ENCODE peak calls at places on chromosomes 13 and 19, in five cellular contexts. W is breast epithelium, F is endothelial cell of umbilical vein, K is transverse colon, Y is SK-N-MC. E is an unnamed sample.

GRCh38 chr19:47542030-47542475 is 27.2 kb upstream of the NAPA start:
- DNase-seq in W (no peak), F (no peak), Y (no peak), K (peak), E (no peak)

GRCh38 chr19:11064831-11065303 is 24.4 kb upstream of the LDLR start:
- DNase-seq in W (no peak), K (no peak), F (no peak), Y (no peak), E (no peak)

GRCh38 chr19:36775768-36776167 is 3.2 kb upstream of the ZNF850 start:
- DNase-seq in W (peak), F (peak), K (no peak), Y (no peak), E (no peak)

GRCh38 chr13:22311734-22312404 is 641.0 kb downstream of the FGF9 start:
- DNase-seq in F (no peak), K (no peak), Y (no peak), W (no peak), E (no peak)

GRCh38 chr19:2477141-2477710 is 1.3 kb downstream of the GADD45B start:
- DNase-seq in W (peak), F (no peak), K (peak), Y (no peak), E (no peak)

GRCh38 chr13:27783111-27783510 is 9.2 kb upstream of the GSX1 start:
- DNase-seq in Y (no peak), W (no peak), K (no peak), F (peak), E (no peak)

GRCh38 chr13:52162279-52163101 is 3.1 kb upstream of the NEK3 start:
- DNase-seq in W (no peak), F (peak), K (no peak), Y (no peak), E (no peak)

GRCh38 chr13:110412132-110412912 is 105.2 kb downstream of the COL4A2 start:
- DNase-seq in F (peak), Y (no peak), K (peak), W (peak), E (peak)

GRCh38 chr13:100735494-100735893 is 60.9 kb upstream of the TMTC4 start:
- DNase-seq in F (no peak), W (no peak), Y (no peak), K (no peak), E (no peak)

GRCh38 chr19:10285393-10285792 is 1.4 kb upstream of the ICAM4 start:
- DNase-seq in K (no peak), W (no peak), F (no peak), Y (no peak), E (no peak)

GRCh38 chr19:39424934-39425333 is 10.8 kb downstream of the RPS16 start:
- DNase-seq in W (no peak), Y (no peak), K (no peak), F (no peak), E (no peak)

GRCh38 chr19:38055655-38056521 is 148.9 kb downstream of the SIPA1L3 start:
- DNase-seq in F (no peak), K (no peak), W (no peak), Y (no peak), E (no peak)

GRCh38 chr19:19602136-19602712 is 16.3 kb downstream of the PBX4 start:
- DNase-seq in W (no peak), K (no peak), F (no peak), Y (no peak), E (no peak)

GRCh38 chr19:29612801-29613595 is 6.9 kb downstream of the POP4 start:
- DNase-seq in K (no peak), F (no peak), Y (no peak), W (no peak), E (no peak)

GRCh38 chr19:45405435-45406164 is 731 bp upstream of the PPP1R13L start:
- DNase-seq in Y (no peak), W (peak), K (peak), F (peak), E (peak)

GRCh38 chr13:97810152-97810551 is 143.3 kb upstream of the IPO5 start:
- DNase-seq in W (no peak), F (peak), K (no peak), Y (no peak), E (no peak)

GRCh38 chr19:52258426-52258825 is 11.0 kb upstream of the ZNF766 start:
- DNase-seq in F (no peak), K (no peak), W (no peak), Y (no peak), E (no peak)

GRCh38 chr19:7699422-7700127 is 2.4 kb downstream of the FCER2 start:
- DNase-seq in Y (no peak), W (no peak), F (no peak), K (no peak), E (no peak)
- TF ChIP-seq POLR2AphosphoS5 in Y (no peak), W (no peak), F (no peak), K (no peak), E (no peak)

DNA sequence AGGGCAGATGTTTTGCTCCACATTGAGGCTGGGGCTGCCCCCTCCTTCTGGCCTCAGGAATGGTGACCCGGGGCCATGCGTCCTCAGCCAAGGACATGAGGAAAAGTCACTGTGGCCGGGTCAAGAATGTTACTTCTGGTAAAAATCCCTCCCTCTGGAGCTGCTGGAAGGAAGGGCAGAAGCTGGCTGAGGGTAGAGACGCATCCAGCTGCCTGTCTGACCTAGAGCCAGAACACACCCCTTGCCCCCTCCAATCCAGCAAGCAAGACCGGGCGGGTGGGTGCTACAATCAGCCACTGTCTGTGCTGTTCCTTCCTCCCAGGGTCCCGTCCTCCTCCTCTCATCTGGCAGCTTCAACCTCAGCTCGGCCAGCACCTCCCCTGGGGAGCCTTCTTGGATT is 59.0 kb downstream of the PTPRS start:
- DNase-seq in F (no peak), K (peak), Y (no peak), W (no peak), E (peak)
- TF ChIP-seq POLR2AphosphoS5 in F (no peak), K (no peak), Y (no peak), W (peak), E (no peak)

GRCh38 chr13:75902166-75903104 is 266.3 kb downstream of the LMO7 start:
- DNase-seq in W (no peak), K (no peak), F (no peak), Y (no peak), E (no peak)

GRCh38 chr13:75901509-75901908 is 265.4 kb downstream of the LMO7 start:
- DNase-seq in K (no peak), Y (no peak), F (no peak), W (no peak), E (no peak)

GRCh38 chr13:75906315-75906714 is 270.2 kb downstream of the LMO7 start:
- DNase-seq in W (no peak), F (no peak), K (no peak), Y (no peak), E (no peak)

GRCh38 chr13:75907044-75907443 is 270.9 kb downstream of the LMO7 start:
- DNase-seq in Y (no peak), F (no peak), K (no peak), W (no peak), E (no peak)

DNA sequence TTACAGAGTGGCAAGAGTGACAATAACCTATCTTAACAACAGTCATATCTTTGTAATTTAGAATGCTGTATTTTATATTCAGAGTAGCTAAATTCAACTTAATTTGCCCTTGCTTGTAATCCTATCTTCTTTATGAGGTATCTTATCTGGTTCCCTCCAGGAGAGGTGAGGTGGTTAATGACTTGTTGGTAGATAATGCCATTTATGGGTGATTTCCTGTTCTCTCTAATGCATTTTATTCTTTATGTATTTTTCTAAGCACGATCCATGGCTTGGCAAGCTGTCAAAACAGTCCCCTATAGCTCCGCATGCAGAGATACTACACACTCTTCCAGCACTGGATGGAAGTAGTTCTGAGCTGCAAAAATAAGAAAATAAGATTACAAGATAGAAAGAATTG is 267.9 kb downstream of the LMO7 start:
- DNase-seq in K (no peak), Y (no peak), F (no peak), W (no peak), E (no peak)
- TF ChIP-seq POLR2AphosphoS5 in K (no peak), Y (no peak), F (no peak), W (no peak), E (no peak)

GRCh38 chr13:56338421-56338820 is 802.3 kb upstream of the PRR20A start:
- DNase-seq in W (no peak), F (no peak), Y (no peak), K (no peak), E (no peak)
- TF ChIP-seq POLR2AphosphoS5 in W (no peak), F (no peak), Y (no peak), K (no peak), E (no peak)

E was measured in suprapubic skin.